ENCODE peak calls at places on chromosome 6, in eight cellular contexts. F is nephron progenitor cell, S is cardiac septum, R is T-helper 17 cell, L is NB4, J is fibroblast of pulmonary artery, Z is left ventricle myocardium inferior, E is cardiac muscle cell. U is an unnamed sample.

GRCh38 chr6:157558049-157558448 is 177.1 kb downstream of the ZDHHC14 start:
- DNase-seq in Z (no peak), J (peak), S (no peak), F (no peak), R (no peak), E (no peak), L (no peak), U (no peak)

GRCh38 chr6:116561377-116562018 is 7.9 kb downstream of the CALHM4 start:
- DNase-seq in L (peak), R (peak), Z (peak), J (peak), S (no peak), E (peak), F (peak), U (peak)

GRCh38 chr6:116020738-116021137 is 40.0 kb downstream of the FRK start:
- DNase-seq in J (no peak), Z (no peak), S (no peak), F (no peak), R (no peak), E (no peak), L (no peak), U (no peak)

GRCh38 chr6:45387236-45387635 is 9.5 kb upstream of the SUPT3H start:
- DNase-seq in Z (no peak), F (no peak), L (no peak), J (peak), R (no peak), S (no peak), E (peak), U (no peak)

GRCh38 chr6:138654715-138655634 is 118.6 kb upstream of the CCDC28A start:
- DNase-seq in S (no peak), F (no peak), R (no peak), Z (no peak), L (peak), E (peak), J (peak), U (no peak)

GRCh38 chr6:79413562-79414002 is 123.6 kb downstream of the LCA5 start:
- DNase-seq in R (no peak), F (no peak), L (no peak), J (peak), E (peak), Z (no peak), S (no peak), U (peak)

GRCh38 chr6:6631526-6632276 is 43.2 kb downstream of the LY86 start:
- DNase-seq in S (no peak), R (no peak), F (no peak), Z (no peak), L (peak), J (peak), E (peak), U (no peak)

GRCh38 chr6:131172237-131172636 is 37.0 kb downstream of the AKAP7 start:
- DNase-seq in F (no peak), L (no peak), E (peak), R (no peak), J (peak), S (no peak), Z (no peak), U (no peak)

GRCh38 chr6:131182991-131183425 is 47.7 kb downstream of the AKAP7 start:
- DNase-seq in L (peak), R (no peak), S (no peak), Z (no peak), F (peak), J (peak), E (peak), U (peak)

GRCh38 chr6:2108700-2109306 is 136.6 kb downstream of the GMDS start:
- DNase-seq in S (no peak), Z (no peak), J (no peak), L (no peak), E (no peak), R (no peak), F (no peak), U (no peak)

GRCh38 chr6:121435444-121436069 is at the start of gene GJA1:
- DNase-seq in E (peak), Z (no peak), J (peak), F (peak), R (no peak), L (peak), S (no peak), U (no peak)

GRCh38 chr6:5749666-5750215 is 257.0 kb downstream of the NRN1 start:
- DNase-seq in L (no peak), S (peak), E (no peak), Z (no peak), F (no peak), J (no peak), R (no peak), U (no peak)

GRCh38 chr6:42224222-42225042 is 6.8 kb upstream of the MRPS10 start:
- DNase-seq in L (peak), R (no peak), Z (no peak), F (no peak), S (no peak), E (peak), J (peak), U (no peak)

GRCh38 chr6:44442833-44443444 is 55.4 kb downstream of the CDC5L start:
- DNase-seq in E (no peak), F (no peak), S (no peak), J (no peak), R (no peak), Z (no peak), L (no peak), U (no peak)

GRCh38 chr6:13229205-13230085 is 98.9 kb downstream of the TBC1D7 start:
- DNase-seq in R (no peak), L (no peak), Z (no peak), S (no peak), J (peak), F (no peak), E (peak), U (no peak)

GRCh38 chr6:114465511-114465910 is 122.7 kb upstream of the HS3ST5 start:
- DNase-seq in S (no peak), F (no peak), L (no peak), R (no peak), E (no peak), J (no peak), Z (no peak), U (no peak)